ENCODE peak calls at places on chromosomes 11 and 22, in seven cellular contexts. G, I, O, A, E, F and B are unnamed samples.

GRCh38 chr22:40407831-40408717 is 37.7 kb downstream of the SGSM3 start:
- DNase-seq in G (no peak), I (no peak), O (peak), A (no peak), E (no peak), F (no peak), B (peak)

GRCh38 chr22:45502215-45503070 is at the start of gene FBLN1:
- DNase-seq in G (no peak), I (peak), O (no peak), A (no peak), E (peak), F (no peak), B (no peak)

GRCh38 chr11:44976576-44976975 is 25.9 kb upstream of the TP53I11 start:
- DNase-seq in G (no peak), I (no peak), O (no peak), A (no peak), E (no peak), F (no peak), B (no peak)

GRCh38 chr11:32034149-32034548 is 56.7 kb upstream of the RCN1 start:
- DNase-seq in G (peak), I (peak), O (no peak), A (no peak), E (peak), F (no peak), B (no peak)

GRCh38 chr11:123054301-123055065 is 7.5 kb downstream of the HSPA8 start:
- DNase-seq in G (peak), I (peak), O (no peak), A (no peak), E (peak), F (no peak), B (no peak)

GRCh38 chr11:80758787-80759186 is 1318.0 kb upstream of the TENM4 start:
- DNase-seq in G (no peak), I (no peak), O (no peak), A (no peak), E (no peak), F (no peak), B (no peak)

GRCh38 chr11:5928811-5929210 is 13.2 kb upstream of the OR56A3 start:
- DNase-seq in G (no peak), I (no peak), O (no peak), A (no peak), E (no peak), F (no peak), B (no peak)

GRCh38 chr11:120575461-120575860 is 63.9 kb downstream of the GRIK4 start:
- DNase-seq in G (no peak), I (no peak), O (no peak), A (no peak), E (no peak), F (no peak), B (no peak)

GRCh38 chr11:73317373-73317772 is 9.3 kb downstream of the ARHGEF17 start:
- DNase-seq in G (no peak), I (no peak), O (no peak), A (peak), E (peak), F (no peak), B (no peak)

GRCh38 chr11:8023831-8024555 is 36.9 kb downstream of the EIF3F start:
- DNase-seq in G (no peak), I (no peak), O (no peak), A (no peak), E (peak), F (no peak), B (no peak)

GRCh38 chr11:108616549-108616948 is 23.0 kb upstream of the EXPH5 start:
- DNase-seq in G (peak), I (no peak), O (no peak), A (no peak), E (peak), F (no peak), B (no peak)

GRCh38 chr11:46238078-46238966 is 39.1 kb upstream of the CREB3L1 start:
- DNase-seq in G (peak), I (peak), O (peak), A (peak), E (peak), F (peak), B (peak)

GRCh38 chr11:110962907-110963306 is 250.7 kb upstream of the ARHGAP20 start:
- DNase-seq in G (peak), I (no peak), O (no peak), A (no peak), E (no peak), F (no peak), B (no peak)

GRCh38 chr11:10394229-10395100 is 60.6 kb upstream of the AMPD3 start:
- DNase-seq in G (peak), I (no peak), O (no peak), A (no peak), E (no peak), F (no peak), B (no peak)

GRCh38 chr11:75813622-75814039 is 1.4 kb upstream of the UVRAG start:
- DNase-seq in G (no peak), I (no peak), O (no peak), A (no peak), E (no peak), F (no peak), B (no peak)

GRCh38 chr11:64759131-64759721 is 548 bp downstream of the PYGM start:
- DNase-seq in G (no peak), I (no peak), O (peak), A (peak), E (no peak), F (no peak), B (no peak)

GRCh38 chr11:9604134-9604533 is 30.7 kb downstream of the WEE1 start:
- DNase-seq in G (peak), I (no peak), O (no peak), A (no peak), E (no peak), F (no peak), B (no peak)

GRCh38 chr11:74730601-74731260 is 495 bp downstream of the CHRDL2 start:
- DNase-seq in G (no peak), I (no peak), O (peak), A (no peak), E (no peak), F (no peak), B (no peak)

GRCh38 chr11:114609429-114609828 is 13.8 kb upstream of the NXPE4 start:
- DNase-seq in G (no peak), I (no peak), O (no peak), A (no peak), E (no peak), F (no peak), B (no peak)

GRCh38 chr11:114614127-114614720 is 18.6 kb upstream of the NXPE4 start:
- DNase-seq in G (no peak), I (no peak), O (no peak), A (no peak), E (no peak), F (no peak), B (no peak)

GRCh38 chr11:114612686-114613085 is 17.1 kb upstream of the NXPE4 start:
- DNase-seq in G (no peak), I (no peak), O (no peak), A (no peak), E (no peak), F (no peak), B (no peak)

GRCh38 chr11:114610550-114610949 is 15.0 kb upstream of the NXPE4 start:
- DNase-seq in G (no peak), I (no peak), O (no peak), A (no peak), E (no peak), F (no peak), B (no peak)

GRCh38 chr11:114610984-114611944 is 15.7 kb upstream of the NXPE4 start:
- DNase-seq in G (peak), I (no peak), O (no peak), A (no peak), E (peak), F (no peak), B (no peak)
- TF ChIP-seq CTCF in G (peak), I (no peak), O (no peak), A (peak), E (no peak), F (no peak), B (no peak)

DNA sequence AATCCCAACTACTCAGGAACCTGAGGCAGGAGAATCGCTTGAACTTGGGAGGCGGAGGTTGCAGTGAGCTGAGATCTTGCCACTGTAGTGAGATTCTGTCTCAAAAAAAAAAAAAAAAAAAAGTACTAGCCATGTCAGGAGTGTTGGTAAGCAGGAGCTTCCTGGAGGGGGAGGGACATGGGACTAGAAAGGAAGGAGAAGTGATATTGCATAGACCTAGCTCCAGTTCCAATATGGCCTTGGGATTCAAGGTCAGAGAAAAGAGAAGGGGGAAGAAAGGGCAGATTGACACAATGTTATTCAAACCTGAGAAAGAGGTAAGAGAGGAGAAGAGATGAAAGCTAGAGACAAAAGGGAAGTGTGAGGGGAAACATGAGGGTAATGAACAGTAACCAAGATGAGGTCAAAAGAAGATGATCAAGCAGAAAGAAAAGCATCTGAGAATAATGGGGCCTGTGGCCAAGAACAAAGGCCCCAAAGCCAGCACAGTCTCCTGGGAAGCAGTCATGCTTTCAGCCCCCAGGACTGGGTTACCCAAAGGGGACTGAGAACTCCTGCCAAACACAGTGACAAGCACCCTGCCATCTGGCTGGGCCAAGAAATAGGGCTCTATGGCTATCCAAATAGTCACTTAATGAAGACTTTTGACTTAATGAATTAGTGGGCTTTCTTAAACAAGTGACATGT is 51.7 kb upstream of the FTH1 start:
- DNase-seq in G (no peak), I (no peak), O (no peak), A (no peak), E (no peak), F (no peak), B (no peak)
- TF ChIP-seq CTCF in G (no peak), I (no peak), O (no peak), A (no peak), E (no peak), F (no peak), B (no peak)

GRCh38 chr11:71223671-71224660 is 28.4 kb downstream of the SHANK2 start:
- DNase-seq in G (no peak), I (no peak), O (peak), A (no peak), E (no peak), F (no peak), B (peak)
- TF ChIP-seq CTCF in G (no peak), I (no peak), O (no peak), A (no peak), E (no peak), F (no peak), B (no peak)

GRCh38 chr11:67052891-67053290 is 3.8 kb upstream of the RHOD start:
- DNase-seq in G (no peak), I (no peak), O (no peak), A (no peak), E (no peak), F (no peak), B (no peak)
- TF ChIP-seq CTCF in G (no peak), I (no peak), O (no peak), A (no peak), E (no peak), F (no peak), B (no peak)

DNA sequence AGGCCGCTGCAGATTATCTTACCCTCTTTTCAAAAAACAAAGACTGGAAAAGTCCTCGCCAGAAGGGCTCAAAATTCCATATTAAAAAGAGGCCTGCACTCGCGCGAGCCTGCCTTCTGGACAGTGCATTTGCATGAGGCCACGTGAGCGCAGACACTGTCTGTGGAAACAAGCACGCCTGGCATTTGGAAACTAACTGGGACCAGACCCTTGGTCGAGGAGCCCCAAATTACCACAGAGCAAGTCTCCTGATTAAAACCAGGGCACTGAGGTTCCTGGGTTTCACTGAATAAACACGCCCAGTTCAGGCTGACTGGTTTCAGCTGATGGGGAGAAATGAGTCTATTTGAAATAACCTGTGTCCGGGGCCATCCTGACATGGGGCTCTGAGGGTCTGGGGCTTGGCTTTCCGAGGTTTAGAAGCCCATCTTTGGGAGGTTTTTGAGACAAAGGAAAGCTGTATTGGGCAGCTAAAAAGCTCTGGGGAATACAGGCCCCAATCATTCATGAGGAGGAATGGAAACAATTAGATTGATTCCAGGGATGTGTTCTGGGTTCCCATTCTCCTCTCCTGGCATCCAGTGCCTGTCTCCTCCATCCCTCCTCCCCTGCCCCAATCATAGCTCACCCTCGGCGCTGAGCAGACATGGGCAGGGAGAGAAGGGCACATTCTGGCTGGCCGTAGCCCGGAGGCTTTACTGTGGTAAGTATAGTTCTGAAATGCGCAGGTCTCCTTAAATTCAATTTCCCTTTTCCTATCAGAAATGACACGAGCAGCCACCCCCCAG is 42.6 kb downstream of the ABTB2 start:
- DNase-seq in G (no peak), I (no peak), O (no peak), A (no peak), E (no peak), F (no peak), B (no peak)
- TF ChIP-seq CTCF in G (no peak), I (no peak), O (no peak), A (no peak), E (no peak), F (no peak), B (no peak)

GRCh38 chr22:48531721-48532435 is 1295.8 kb downstream of the BRD1 start:
- DNase-seq in G (no peak), I (no peak), O (no peak), A (no peak), E (no peak), F (no peak), B (no peak)

GRCh38 chr22:48530666-48531065 is 1297.0 kb downstream of the BRD1 start:
- DNase-seq in G (no peak), I (no peak), O (no peak), A (no peak), E (no peak), F (no peak), B (no peak)

GRCh38 chr22:48523761-48524160 is 1303.9 kb downstream of the BRD1 start:
- DNase-seq in G (no peak), I (no peak), O (no peak), A (no peak), E (no peak), F (no peak), B (no peak)

GRCh38 chr22:48531108-48531507 is 1296.6 kb downstream of the BRD1 start:
- DNase-seq in G (no peak), I (peak), O (no peak), A (no peak), E (no peak), F (no peak), B (no peak)

GRCh38 chr22:48528221-48528915 is 1299.3 kb downstream of the BRD1 start:
- DNase-seq in G (no peak), I (no peak), O (no peak), A (no peak), E (no peak), F (no peak), B (no peak)
- TF ChIP-seq CTCF in G (no peak), I (no peak), O (no peak), A (no peak), E (no peak), F (no peak), B (no peak)

DNA sequence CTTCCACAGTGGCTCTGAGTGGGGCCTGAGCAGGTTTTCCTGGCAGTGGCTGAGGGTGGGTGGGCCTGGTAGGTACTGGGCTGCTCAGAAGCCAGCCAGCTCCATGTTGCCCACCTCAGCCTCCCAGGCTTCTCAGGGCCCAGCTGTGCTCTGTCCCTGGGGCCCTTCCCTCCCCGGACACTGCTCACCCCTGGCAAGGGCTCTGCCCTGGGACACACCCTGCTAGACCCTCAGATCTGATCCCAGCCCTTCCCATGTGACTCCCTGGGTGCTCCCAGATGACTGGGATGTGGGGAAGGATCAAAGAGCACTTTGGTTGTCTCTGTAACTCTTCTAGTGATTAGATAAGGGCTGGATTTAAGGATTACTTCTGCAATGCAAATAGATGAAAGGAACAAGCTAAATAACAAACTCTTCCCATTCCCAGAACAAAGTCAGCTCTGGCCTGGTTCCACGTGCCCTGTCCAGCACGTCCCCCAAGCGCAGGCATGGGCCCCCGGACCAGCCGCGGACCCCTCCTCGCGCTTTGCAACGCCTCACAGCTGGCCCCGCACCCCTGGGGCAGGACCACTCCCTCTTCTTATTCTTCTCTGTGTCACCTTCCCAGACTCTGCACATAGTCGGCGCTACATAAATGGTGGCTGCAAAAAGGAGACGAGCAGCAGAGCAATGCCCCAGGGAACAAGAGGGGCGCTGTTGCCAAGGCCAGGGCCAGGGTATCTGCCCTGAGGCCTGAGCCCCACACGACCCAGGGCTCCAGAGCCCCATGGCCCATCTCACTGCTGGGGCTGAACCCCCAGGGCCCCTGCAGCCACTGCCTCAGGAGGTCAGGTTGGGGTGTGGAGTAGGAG is 5.7 kb upstream of the KRTAP5-6 start:
- DNase-seq in G (no peak), I (no peak), O (no peak), A (no peak), E (no peak), F (no peak), B (no peak)
- TF ChIP-seq CTCF in G (no peak), I (no peak), O (no peak), A (no peak), E (no peak), F (no peak), B (no peak)

DNA sequence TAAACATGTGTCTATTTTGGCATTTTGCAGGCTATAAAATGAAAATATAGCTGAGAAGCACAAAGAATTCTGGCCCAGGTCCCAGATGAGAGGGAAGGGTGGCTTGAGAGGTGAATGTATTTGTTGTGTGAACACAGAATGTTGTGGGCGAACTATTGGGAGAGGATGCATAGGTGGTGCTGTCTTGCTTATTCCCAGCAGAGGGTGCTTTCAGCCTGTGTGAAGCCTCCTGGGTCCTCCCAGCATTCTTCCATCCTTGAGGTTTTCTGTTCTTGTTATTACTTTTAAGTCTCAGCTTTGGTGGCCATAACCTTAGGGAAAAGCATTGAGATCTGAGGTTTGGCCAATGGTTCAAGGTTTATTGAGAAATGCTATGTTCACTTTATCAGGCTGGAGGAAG is 108.7 kb upstream of the SNX19 start:
- DNase-seq in G (peak), I (no peak), O (no peak), A (no peak), E (peak), F (no peak), B (no peak)
- TF ChIP-seq CTCF in G (peak), I (peak), O (no peak), A (peak), E (peak), F (no peak), B (no peak)